ENCODE peak calls at places on chromosomes 11 and 22, in ten cellular contexts. C is astrocyte of the cerebellum, T is heart left ventricle, Z is tibial artery, D is astrocyte of the spinal cord, N is HL-60, X is astrocyte, E is gastrocnemius medialis, M is tibial nerve, G is fibroblast of lung. S is an unnamed sample.

GRCh38 chr11:106160494-106160893 is 83.0 kb downstream of the AASDHPPT start:
- DNase-seq in C (no peak), T (no peak), Z (no peak), D (no peak), N (peak), X (no peak), E (no peak), M (no peak), G (no peak), S (no peak)

GRCh38 chr22:37281646-37282384 is 493 bp upstream of the CYTH4 start:
- DNase-seq in C (no peak), T (peak), Z (no peak), D (no peak), N (no peak), X (no peak), E (no peak), M (no peak), G (no peak), S (no peak)

GRCh38 chr11:64342869-64343739 is 3.1 kb downstream of the CCDC88B start:
- DNase-seq in C (no peak), T (no peak), Z (no peak), D (no peak), N (no peak), X (no peak), E (no peak), M (no peak), G (no peak), S (no peak)

GRCh38 chr11:62708423-62709261 is 1.2 kb downstream of the GNG3 start:
- DNase-seq in C (no peak), T (no peak), Z (no peak), D (no peak), N (no peak), X (no peak), E (no peak), M (no peak), G (no peak), S (no peak)

GRCh38 chr11:119741369-119742262 is 12.6 kb upstream of the NECTIN1 start:
- DNase-seq in C (no peak), T (peak), Z (no peak), D (no peak), N (peak), X (no peak), E (no peak), M (no peak), G (no peak), S (peak)

GRCh38 chr11:124612045-124612444 is 817 bp downstream of the PANX3 start:
- DNase-seq in C (no peak), T (no peak), Z (no peak), D (no peak), N (no peak), X (no peak), E (no peak), M (no peak), G (no peak), S (no peak)

GRCh38 chr11:77374108-77374507 is 72.6 kb upstream of the GDPD4 start:
- DNase-seq in C (no peak), T (no peak), Z (no peak), D (peak), N (no peak), X (peak), E (no peak), M (no peak), G (peak), S (no peak)

GRCh38 chr11:109317726-109318125 is 104.3 kb upstream of the C11orf87 start:
- DNase-seq in C (no peak), T (no peak), Z (no peak), D (no peak), N (no peak), X (no peak), E (no peak), M (no peak), G (no peak), S (no peak)

GRCh38 chr11:92475824-92476223 is 251.2 kb downstream of the FAT3 start:
- DNase-seq in C (no peak), T (no peak), Z (no peak), D (no peak), N (no peak), X (no peak), E (no peak), M (no peak), G (no peak), S (no peak)

GRCh38 chr22:35985361-35985760 is 43.3 kb downstream of the RBFOX2 start:
- DNase-seq in C (no peak), T (no peak), Z (no peak), D (no peak), N (no peak), X (no peak), E (no peak), M (no peak), G (no peak), S (no peak)

GRCh38 chr11:121536116-121536515 is 83.3 kb upstream of the SORL1-AS1 start:
- DNase-seq in C (no peak), T (no peak), Z (no peak), D (no peak), N (no peak), X (no peak), E (no peak), M (no peak), G (no peak), S (no peak)

GRCh38 chr11:130737866-130738431 is 178.3 kb downstream of the SNX19 start:
- DNase-seq in C (peak), T (peak), Z (no peak), D (peak), N (no peak), X (peak), E (no peak), M (no peak), G (peak), S (peak)

GRCh38 chr22:35605787-35606492 is 11.2 kb downstream of the MB start:
- DNase-seq in C (no peak), T (no peak), Z (no peak), D (no peak), N (no peak), X (no peak), E (peak), M (no peak), G (no peak), S (peak)

GRCh38 chr11:62138630-62139425 is 15.0 kb downstream of the INCENP start:
- DNase-seq in C (no peak), T (no peak), Z (no peak), D (no peak), N (no peak), X (no peak), E (no peak), M (no peak), G (no peak), S (no peak)

GRCh38 chr11:64266339-64266738 is 15.0 kb downstream of the PLCB3 start:
- DNase-seq in C (no peak), T (no peak), Z (no peak), D (no peak), N (no peak), X (no peak), E (no peak), M (no peak), G (peak), S (no peak)

GRCh38 chr22:30823015-30823370 is 128.3 kb downstream of the OSBP2 start:
- DNase-seq in C (no peak), T (no peak), Z (no peak), D (no peak), N (no peak), X (no peak), E (no peak), M (no peak), G (no peak), S (no peak)

GRCh38 chr22:30821863-30822215 is 127.2 kb downstream of the OSBP2 start:
- DNase-seq in C (no peak), T (no peak), Z (no peak), D (no peak), N (no peak), X (no peak), E (no peak), M (no peak), G (no peak), S (no peak)

GRCh38 chr22:30824096-30824495 is 129.4 kb downstream of the OSBP2 start:
- DNase-seq in C (no peak), T (no peak), Z (no peak), D (no peak), N (no peak), X (no peak), E (no peak), M (no peak), G (no peak), S (no peak)

GRCh38 chr22:30821381-30821780 is 126.7 kb downstream of the OSBP2 start:
- DNase-seq in C (no peak), T (no peak), Z (no peak), D (no peak), N (no peak), X (no peak), E (no peak), M (no peak), G (no peak), S (no peak)

DNA sequence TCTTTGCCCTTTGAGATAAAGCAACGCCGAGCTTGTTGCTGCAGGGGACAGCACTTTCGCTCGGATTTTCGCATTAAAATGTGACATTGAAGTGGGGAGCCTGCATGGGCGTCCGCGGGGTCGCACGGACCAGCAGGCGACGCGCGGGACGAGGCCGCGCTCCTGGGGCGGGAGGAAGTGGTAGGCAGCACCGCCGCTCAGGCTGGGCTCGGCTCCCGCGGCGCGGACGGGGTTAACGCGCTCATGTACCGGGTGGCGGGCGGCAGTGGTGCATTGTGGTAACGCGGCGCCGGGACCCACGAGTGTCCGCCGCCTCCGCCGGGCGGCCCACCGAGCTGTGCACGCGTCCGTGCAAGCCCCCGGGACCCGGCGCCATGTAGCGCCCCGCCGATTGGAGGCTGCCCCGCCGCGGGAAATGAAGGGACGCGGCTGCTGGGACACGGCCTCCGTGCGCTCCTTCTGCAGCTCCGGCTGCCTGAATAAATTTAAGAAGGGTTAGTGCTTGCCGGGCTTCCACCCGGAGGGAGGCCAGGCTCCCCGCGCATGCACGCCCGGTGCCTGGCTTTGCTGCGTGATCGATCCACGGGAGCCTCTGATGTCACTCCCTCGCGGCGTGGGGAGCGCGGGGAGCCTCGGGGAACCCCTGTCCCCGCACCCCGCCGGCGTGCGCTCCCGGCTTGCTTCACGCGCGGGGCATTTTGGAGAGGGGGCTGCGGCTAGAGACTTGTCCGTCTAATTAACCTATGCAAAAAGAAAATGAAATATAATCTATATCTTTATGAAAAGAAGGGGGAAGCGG is 127.7 kb downstream of the OSBP2 start:
- DNase-seq in C (no peak), T (no peak), Z (no peak), D (no peak), N (no peak), X (no peak), E (no peak), M (no peak), G (peak), S (no peak)
- TF ChIP-seq CTCF in C (no peak), T (no peak), Z (no peak), D (no peak), N (no peak), X (no peak), E (no peak), M (no peak), G (no peak), S (peak)

GRCh38 chr11:2209370-2209801 is 37.8 kb upstream of the TH start:
- DNase-seq in C (no peak), T (no peak), Z (peak), D (no peak), N (no peak), X (no peak), E (no peak), M (no peak), G (no peak), S (no peak)

GRCh38 chr11:2207773-2208621 is 36.4 kb upstream of the TH start:
- DNase-seq in C (no peak), T (peak), Z (peak), D (no peak), N (no peak), X (no peak), E (no peak), M (peak), G (no peak), S (peak)

GRCh38 chr11:2209900-2210321 is 38.3 kb upstream of the TH start:
- DNase-seq in C (no peak), T (peak), Z (no peak), D (no peak), N (no peak), X (no peak), E (no peak), M (no peak), G (no peak), S (no peak)

GRCh38 chr11:2207212-2207611 is 35.6 kb upstream of the TH start:
- DNase-seq in C (no peak), T (no peak), Z (peak), D (no peak), N (no peak), X (no peak), E (no peak), M (peak), G (no peak), S (peak)

GRCh38 chr11:2208691-2209369 is 37.2 kb upstream of the TH start:
- DNase-seq in C (no peak), T (peak), Z (peak), D (no peak), N (no peak), X (no peak), E (no peak), M (peak), G (no peak), S (peak)
- TF ChIP-seq CTCF in C (no peak), T (no peak), Z (no peak), D (no peak), N (no peak), X (no peak), E (no peak), M (no peak), G (no peak), S (no peak)

GRCh38 chr22:43198936-43199335 is 12.0 kb upstream of the TTLL12 start:
- DNase-seq in C (no peak), T (peak), Z (no peak), D (no peak), N (no peak), X (no peak), E (no peak), M (no peak), G (no peak), S (no peak)

GRCh38 chr22:43200031-43200430 is 13.1 kb upstream of the TTLL12 start:
- DNase-seq in C (no peak), T (peak), Z (no peak), D (no peak), N (no peak), X (no peak), E (no peak), M (no peak), G (no peak), S (no peak)

GRCh38 chr22:43199541-43199940 is 12.6 kb upstream of the TTLL12 start:
- DNase-seq in C (no peak), T (peak), Z (no peak), D (no peak), N (no peak), X (no peak), E (no peak), M (no peak), G (no peak), S (no peak)

GRCh38 chr22:43198126-43198525 is 11.2 kb upstream of the TTLL12 start:
- DNase-seq in C (no peak), T (peak), Z (no peak), D (no peak), N (no peak), X (no peak), E (no peak), M (no peak), G (no peak), S (no peak)

DNA sequence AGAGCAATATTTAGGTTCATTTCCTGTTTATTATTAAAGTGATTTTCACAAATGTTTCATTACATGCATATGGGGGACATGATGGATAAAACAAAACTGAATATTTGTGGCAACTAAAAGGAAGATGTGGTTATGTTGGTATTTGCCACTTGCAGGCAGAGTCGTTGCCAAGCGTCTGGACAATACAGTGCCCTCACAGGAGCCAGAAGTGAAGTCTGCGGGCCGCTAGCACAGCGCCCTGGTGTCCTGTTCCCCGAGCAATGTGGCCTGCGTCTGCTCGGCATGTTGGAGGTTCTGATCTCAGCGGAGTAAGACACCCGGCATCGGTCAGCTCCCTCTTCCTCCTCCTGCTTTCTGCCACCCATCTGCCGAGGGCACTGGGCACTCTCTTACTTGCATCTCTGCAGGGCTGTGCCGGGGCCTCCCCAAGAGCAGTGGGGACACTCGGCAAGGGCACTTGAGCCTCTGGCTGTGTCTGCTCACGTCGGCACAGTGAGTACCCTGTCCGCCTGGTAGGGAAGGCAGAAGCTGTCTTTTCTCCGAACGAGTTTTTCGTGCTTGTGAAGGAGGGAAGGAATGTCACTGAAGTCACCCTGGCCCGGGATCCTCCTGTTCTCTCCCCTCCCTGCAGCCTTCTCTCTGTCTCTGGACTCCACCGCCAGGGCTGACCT is 10.5 kb upstream of the TTLL12 start:
- DNase-seq in C (no peak), T (peak), Z (no peak), D (peak), N (no peak), X (peak), E (no peak), M (no peak), G (peak), S (no peak)
- TF ChIP-seq CTCF in C (no peak), T (no peak), Z (no peak), D (no peak), N (no peak), X (no peak), E (no peak), M (no peak), G (no peak), S (no peak)

GRCh38 chr11:118434123-118434552 is 2.2 kb upstream of the KMT2A start:
- DNase-seq in C (no peak), T (no peak), Z (no peak), D (peak), N (no peak), X (peak), E (no peak), M (no peak), G (peak), S (no peak)

GRCh38 chr11:118435233-118435892 is 929 bp upstream of the KMT2A start:
- DNase-seq in C (no peak), T (peak), Z (peak), D (peak), N (peak), X (peak), E (peak), M (no peak), G (peak), S (peak)

GRCh38 chr11:118427707-118428106 is 8.6 kb upstream of the KMT2A start:
- DNase-seq in C (no peak), T (no peak), Z (no peak), D (no peak), N (no peak), X (no peak), E (no peak), M (no peak), G (no peak), S (no peak)

GRCh38 chr11:118434553-118435232 is 1.6 kb upstream of the KMT2A start:
- DNase-seq in C (no peak), T (no peak), Z (peak), D (peak), N (peak), X (peak), E (peak), M (no peak), G (peak), S (peak)

GRCh38 chr11:118430956-118431355 is 5.3 kb upstream of the KMT2A start:
- DNase-seq in C (no peak), T (no peak), Z (no peak), D (no peak), N (no peak), X (no peak), E (no peak), M (no peak), G (no peak), S (no peak)
- TF ChIP-seq CTCF in C (peak), T (no peak), Z (no peak), D (peak), N (no peak), X (no peak), E (no peak), M (no peak), G (no peak), S (no peak)

GRCh38 chr22:39598017-39598965 is 27.7 kb downstream of the CACNA1I start:
- DNase-seq in C (no peak), T (peak), Z (no peak), D (no peak), N (peak), X (no peak), E (no peak), M (no peak), G (no peak), S (no peak)

GRCh38 chr22:39600491-39601179 is 30.1 kb downstream of the CACNA1I start:
- DNase-seq in C (no peak), T (no peak), Z (no peak), D (no peak), N (no peak), X (no peak), E (no peak), M (no peak), G (no peak), S (no peak)

GRCh38 chr22:39603345-39603744 is 32.8 kb downstream of the CACNA1I start:
- DNase-seq in C (no peak), T (no peak), Z (no peak), D (no peak), N (no peak), X (no peak), E (no peak), M (no peak), G (no peak), S (no peak)

GRCh38 chr22:39597236-39597869 is 26.8 kb downstream of the CACNA1I start:
- DNase-seq in C (no peak), T (no peak), Z (no peak), D (no peak), N (no peak), X (no peak), E (no peak), M (no peak), G (no peak), S (no peak)

DNA sequence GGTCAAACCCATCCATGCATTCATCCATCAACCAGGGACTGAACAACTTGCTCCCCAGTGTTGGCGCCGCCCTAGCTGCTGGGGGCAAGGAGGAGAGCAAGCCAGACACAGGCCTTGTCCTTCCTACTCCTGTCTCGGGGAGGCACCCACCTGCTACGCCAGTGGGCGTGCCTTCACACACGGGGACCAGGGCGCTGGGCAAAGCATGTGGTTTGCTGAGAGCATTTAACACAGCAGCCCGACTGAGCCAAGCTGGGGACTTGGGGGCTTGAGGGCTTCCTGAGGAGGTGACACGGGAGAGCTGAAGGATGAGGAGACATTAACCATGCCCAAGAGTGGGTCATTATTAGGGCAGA is 30.6 kb downstream of the CACNA1I start:
- DNase-seq in C (no peak), T (no peak), Z (no peak), D (no peak), N (no peak), X (no peak), E (no peak), M (no peak), G (no peak), S (no peak)
- TF ChIP-seq CTCF in C (no peak), T (no peak), Z (no peak), D (no peak), N (no peak), X (no peak), E (no peak), M (no peak), G (no peak), S (no peak)

GRCh38 chr11:72328366-72329224 is 84.6 kb upstream of the PHOX2A start:
- DNase-seq in C (peak), T (no peak), Z (no peak), D (peak), N (no peak), X (peak), E (no peak), M (no peak), G (peak), S (no peak)
- TF ChIP-seq CTCF in C (peak), T (no peak), Z (peak), D (no peak), N (no peak), X (peak), E (no peak), M (no peak), G (no peak), S (peak)